ENCODE peak calls at places on chromosomes 12 and 14, in eight cellular contexts. M is activated CD4-positive, CD25-positive, alpha-beta regulatory T cell; P is NCI-H345; Y is central memory CD4-positive, alpha-beta T cell; G is CD4-positive, alpha-beta memory T cell; K is EL; J is T-helper 9 cell; V is midbrain. C is an unnamed sample.

GRCh38 chr12:125577334-125577733 is 512.1 kb downstream of the AACS start:
- DNase-seq in V (no peak), P (no peak), J (no peak), K (no peak), G (no peak), M (no peak), Y (no peak), C (no peak)

GRCh38 chr14:68806526-68807147 is 13.8 kb upstream of the ZFP36L1 start:
- DNase-seq in G (no peak), Y (no peak), J (no peak), K (no peak), V (no peak), M (no peak), P (no peak), C (no peak)

GRCh38 chr12:76878045-76878898 is 547 bp downstream of the CSRP2 start:
- DNase-seq in Y (no peak), M (no peak), J (no peak), G (no peak), K (peak), V (no peak), P (peak), C (no peak)

GRCh38 chr14:23353433-23353780 is 720 bp upstream of the SLC22A17 start:
- DNase-seq in K (no peak), J (no peak), V (no peak), G (no peak), P (no peak), M (no peak), Y (no peak), C (no peak)

GRCh38 chr12:14193623-14194022 is 171.9 kb upstream of the ATF7IP start:
- DNase-seq in G (no peak), M (no peak), K (no peak), V (no peak), J (no peak), Y (no peak), P (peak), C (no peak)

GRCh38 chr12:6215932-6216494 is 15.8 kb downstream of the CD9 start:
- DNase-seq in M (no peak), G (no peak), V (peak), J (no peak), K (peak), Y (no peak), P (no peak), C (peak)

GRCh38 chr12:94457331-94457730 is 2.3 kb downstream of the CEP83 start:
- DNase-seq in J (no peak), V (no peak), G (no peak), P (no peak), K (no peak), Y (no peak), M (no peak), C (no peak)

GRCh38 chr12:162467-163307 is 51.3 kb downstream of the SLC6A12 start:
- DNase-seq in M (no peak), J (no peak), Y (no peak), K (peak), G (no peak), P (peak), V (no peak), C (no peak)

GRCh38 chr12:117514016-117514415 is 152.6 kb upstream of the NOS1 start:
- DNase-seq in M (no peak), K (no peak), P (peak), V (peak), J (no peak), G (no peak), Y (no peak), C (no peak)

GRCh38 chr12:123595729-123596128 is 6.2 kb upstream of the DDX55 start:
- DNase-seq in V (no peak), Y (no peak), M (no peak), J (no peak), P (no peak), G (no peak), K (no peak), C (no peak)

GRCh38 chr12:95790025-95790911 is at the start of gene NTN4:
- DNase-seq in J (peak), M (no peak), P (peak), V (no peak), Y (peak), K (peak), G (peak), C (no peak)

GRCh38 chr12:95974358-95974757 is 21.8 kb downstream of the HAL start:
- DNase-seq in V (no peak), J (no peak), P (no peak), Y (no peak), K (no peak), G (no peak), M (no peak), C (no peak)

GRCh38 chr14:70318635-70319013 is 40.9 kb downstream of the COX16 start:
- DNase-seq in G (no peak), J (no peak), V (no peak), Y (no peak), K (no peak), P (no peak), M (no peak), C (no peak)

GRCh38 chr14:96638041-96638855 is 136.1 kb downstream of the PAPOLA start:
- DNase-seq in J (no peak), K (no peak), Y (no peak), P (no peak), V (no peak), M (no peak), G (no peak), C (no peak)

GRCh38 chr12:132305991-132306884 is 23.2 kb downstream of the GALNT9 start:
- DNase-seq in J (no peak), Y (no peak), M (no peak), P (no peak), K (no peak), V (no peak), G (no peak), C (no peak)

GRCh38 chr12:122837306-122838265 is 2.3 kb downstream of the HIP1R start:
- DNase-seq in P (peak), V (no peak), M (no peak), J (no peak), K (no peak), Y (no peak), G (no peak), C (no peak)

GRCh38 chr14:96960598-96961116 is 163.5 kb downstream of the VRK1 start:
- DNase-seq in P (no peak), M (no peak), Y (no peak), K (no peak), G (no peak), V (no peak), J (no peak), C (no peak)

GRCh38 chr12:98799411-98799810 is 154.3 kb downstream of the APAF1 start:
- DNase-seq in P (peak), G (no peak), V (no peak), K (no peak), J (no peak), Y (no peak), M (no peak), C (no peak)

GRCh38 chr14:52314521-52315354 is 626 bp downstream of the PTGER2 start:
- DNase-seq in P (no peak), M (peak), V (no peak), K (peak), J (peak), G (peak), Y (peak), C (no peak)

GRCh38 chr12:42978718-42979117 is 389.2 kb upstream of the PRICKLE1 start:
- DNase-seq in V (no peak), P (no peak), M (no peak), G (no peak), K (no peak), Y (no peak), J (no peak), C (no peak)

GRCh38 chr12:93571360-93571853 is 1.1 kb upstream of the SOCS2 start:
- DNase-seq in V (peak), J (peak), K (peak), G (peak), P (peak), Y (peak), M (peak), C (no peak)

GRCh38 chr12:82474798-82475184 is 116.5 kb downstream of the METTL25 start:
- DNase-seq in V (no peak), M (no peak), J (no peak), Y (no peak), K (peak), P (no peak), G (no peak), C (peak)

GRCh38 chr12:29569392-29569791 is 71.9 kb upstream of the OVCH1 start:
- DNase-seq in M (no peak), Y (no peak), G (no peak), K (no peak), J (no peak), P (no peak), V (no peak), C (no peak)

GRCh38 chr12:11854011-11854499 is 204.6 kb downstream of the ETV6 start:
- DNase-seq in J (no peak), Y (no peak), P (peak), V (no peak), G (no peak), M (no peak), K (no peak), C (no peak)

GRCh38 chr12:111636209-111636928 is 37.3 kb upstream of the ATXN2 start:
- DNase-seq in J (no peak), M (no peak), K (peak), Y (no peak), V (peak), G (no peak), P (no peak), C (no peak)

GRCh38 chr14:99286761-99287160 is 14.8 kb upstream of the BCL11B start:
- DNase-seq in J (no peak), K (no peak), V (no peak), G (no peak), Y (no peak), P (no peak), M (no peak), C (no peak)

GRCh38 chr12:68579254-68579653 is 31.4 kb upstream of the RAP1B start:
- DNase-seq in J (no peak), V (no peak), G (no peak), M (no peak), Y (no peak), K (no peak), P (no peak), C (no peak)

GRCh38 chr12:54368709-54369596 is 4.7 kb upstream of the GPR84 start:
- DNase-seq in V (peak), P (peak), M (peak), G (peak), Y (peak), K (peak), J (peak), C (peak)

GRCh38 chr12:73106296-73106695 is 834.1 kb downstream of the TRHDE start:
- DNase-seq in Y (no peak), K (no peak), G (no peak), V (no peak), P (no peak), M (no peak), J (no peak), C (no peak)

GRCh38 chr12:19045421-19045820 is 84.1 kb upstream of the PLEKHA5 start:
- DNase-seq in J (no peak), Y (no peak), M (no peak), K (no peak), G (no peak), V (no peak), P (no peak), C (no peak)

GRCh38 chr12:24759155-24759554 is 189.7 kb downstream of the BCAT1 start:
- DNase-seq in G (no peak), V (no peak), J (no peak), M (no peak), P (no peak), Y (no peak), K (peak), C (no peak)

GRCh38 chr14:50542941-50543418 is 10.6 kb upstream of the MAP4K5 start:
- DNase-seq in Y (peak), G (peak), J (peak), K (peak), P (peak), V (peak), M (no peak), C (no peak)

GRCh38 chr12:1099158-1099557 is 108.1 kb downstream of the ERC1 start:
- DNase-seq in G (no peak), Y (no peak), P (no peak), V (no peak), M (no peak), J (no peak), K (no peak), C (no peak)

GRCh38 chr14:65465584-65465983 is 53.1 kb downstream of the FUT8 start:
- DNase-seq in M (no peak), P (peak), K (no peak), J (no peak), V (no peak), Y (no peak), G (no peak), C (no peak)

GRCh38 chr14:77026930-77027537 is 1.5 kb downstream of the IRF2BPL start:
- DNase-seq in M (peak), V (peak), P (peak), J (peak), Y (peak), G (peak), K (peak), C (no peak)

GRCh38 chr14:27536748-27537147 is 938.9 kb upstream of the NOVA1 start:
- DNase-seq in M (no peak), J (no peak), K (no peak), Y (no peak), G (no peak), P (no peak), V (no peak), C (no peak)